ENCODE peak calls at places on chromosomes 7 and 10, in eight cellular contexts. U is small intestine; F is cardiac muscle cell; J is A549; V is right lobe of liver; Z is uterus; Q is sigmoid colon; B is CD8-positive, alpha-beta T cell. R is an unnamed sample.

GRCh38 chr10:110446954-110447608 is 50.6 kb upstream of the DUSP5 start:
- DNase-seq in Z (no peak), U (no peak), Q (peak; percentile 48), B (no peak), J (peak; percentile 41), F (peak; percentile 94), V (no peak), R (no peak)

GRCh38 chr10:89904755-89905154 is 203.4 kb downstream of the KIF20B start:
- DNase-seq in Z (no peak), U (no peak), B (no peak), F (peak; percentile 60), J (no peak), Q (no peak), V (no peak), R (no peak)

GRCh38 chr7:73702665-73703064 is 16.8 kb downstream of the STX1A start:
- DNase-seq in J (no peak), U (no peak), Z (no peak), Q (no peak), B (no peak), V (no peak), F (no peak), R (no peak)

GRCh38 chr10:29392376-29393021 is 103.6 kb downstream of the LYZL1 start:
- DNase-seq in B (no peak), J (peak; percentile 54), V (no peak), F (peak; percentile 64), Q (no peak), U (peak; percentile 40), Z (peak; percentile 38), R (no peak)

GRCh38 chr7:33108931-33109757 is at the start of gene RP9:
- DNase-seq in V (peak; percentile 74), B (peak; percentile 56), Z (peak; percentile 33), F (peak; percentile 70), Q (peak; percentile 77), U (peak; percentile 66), J (peak; percentile 77), R (peak; percentile 78)

GRCh38 chr10:1281402-1281782 is 225.2 kb downstream of the WDR37 start:
- DNase-seq in V (no peak), F (no peak), Q (no peak), B (no peak), J (no peak), Z (no peak), U (no peak), R (no peak)

GRCh38 chr7:134941185-134941900 is 45.0 kb upstream of the AGBL3 start:
- DNase-seq in V (no peak), Z (peak; percentile 39), F (peak; percentile 81), J (peak; percentile 38), U (no peak), Q (no peak), B (no peak), R (no peak)

GRCh38 chr7:107972075-107972482 is 30.9 kb downstream of the LAMB1 start:
- DNase-seq in Z (peak; percentile 80), J (no peak), U (no peak), V (no peak), B (no peak), Q (no peak), F (peak; percentile 99), R (no peak)

GRCh38 chr10:101686133-101686925 is 8.6 kb downstream of the FBXW4 start:
- DNase-seq in F (no peak), U (no peak), V (no peak), J (no peak), Z (no peak), B (no peak), Q (no peak), R (no peak)

GRCh38 chr7:32222251-32222900 is 152.2 kb upstream of the PDE1C start:
- DNase-seq in Z (no peak), F (no peak), J (no peak), Q (no peak), U (no peak), V (no peak), B (no peak), R (no peak)

GRCh38 chr10:13795653-13796555 is 209.1 kb downstream of the PRPF18 start:
- DNase-seq in F (no peak), Z (no peak), U (peak; percentile 51), V (no peak), B (no peak), J (no peak), Q (no peak), R (no peak)

GRCh38 chr7:63789378-63790176 is 209.1 kb upstream of the ZNF722 start:
- DNase-seq in J (no peak), F (no peak), Q (no peak), U (peak; percentile 0), B (no peak), Z (no peak), V (no peak), R (no peak)

GRCh38 chr10:113473851-113474250 is 79.0 kb upstream of the HABP2 start:
- DNase-seq in F (no peak), B (no peak), V (no peak), Q (no peak), Z (no peak), J (no peak), U (no peak), R (no peak)

GRCh38 chr7:131583430-131583829 is 27.0 kb upstream of the PODXL start:
- DNase-seq in Q (no peak), F (no peak), Z (no peak), B (no peak), V (no peak), U (no peak), J (no peak), R (no peak)

GRCh38 chr7:34086064-34086463 is 180.7 kb downstream of the BMPER start:
- DNase-seq in Z (no peak), J (no peak), F (no peak), Q (no peak), V (no peak), U (no peak), B (no peak), R (no peak)

GRCh38 chr7:18724311-18724710 is 228.8 kb downstream of the HDAC9 start:
- DNase-seq in F (no peak), Q (no peak), B (no peak), V (no peak), Z (no peak), U (no peak), J (no peak), R (no peak)

GRCh38 chr7:51303142-51303525 is 13.5 kb downstream of the COBL start:
- DNase-seq in V (no peak), U (no peak), Q (no peak), F (no peak), J (no peak), B (no peak), Z (no peak), R (no peak)

GRCh38 chr7:98617051-98617959 is at the start of gene NPTX2:
- DNase-seq in Q (no peak), V (peak; percentile 70), F (peak; percentile 53), J (no peak), U (no peak), B (no peak), Z (no peak), R (no peak)

GRCh38 chr7:20514364-20514763 is 101.1 kb upstream of the ABCB5 start:
- DNase-seq in Q (peak; percentile 68), F (peak; percentile 80), B (no peak), Z (no peak), U (peak; percentile 35), V (no peak), J (no peak), R (no peak)

GRCh38 chr10:99394256-99394655 is 36.2 kb downstream of the GOT1 start:
- DNase-seq in V (no peak), J (no peak), B (no peak), Z (no peak), F (no peak), U (no peak), Q (no peak), R (no peak)

GRCh38 chr10:131431541-131431940 is 120.0 kb upstream of the TCERG1L start:
- DNase-seq in Q (no peak), B (no peak), V (no peak), F (no peak), J (no peak), Z (no peak), U (no peak), R (no peak)

GRCh38 chr7:79298145-79298760 is 155.2 kb downstream of the MAGI2 start:
- DNase-seq in B (no peak), Q (no peak), Z (peak; percentile 11), F (peak; percentile 80), V (no peak), J (peak; percentile 68), U (peak; percentile 33), R (no peak)

GRCh38 chr10:128211953-128212727 is 85.9 kb upstream of the MKI67 start:
- DNase-seq in V (peak; percentile 88), F (peak; percentile 75), J (peak; percentile 79), Q (peak; percentile 85), B (peak; percentile 68), U (peak; percentile 81), Z (peak; percentile 52), R (peak; percentile 75)

GRCh38 chr7:137689761-137690160 is 157.0 kb downstream of the DGKI start:
- DNase-seq in Q (no peak), F (no peak), B (no peak), Z (no peak), V (no peak), J (no peak), U (no peak), R (no peak)
- H3K4me1 ChIP-seq in Q (no peaks in the 10 kb centered on the region), F (no peaks in the 10 kb centered on the region), B (no peaks in the 10 kb centered on the region), Z (peaks cover 7% of the 10 kb centered on the region), V (no peaks in the 10 kb centered on the region), J (no peaks in the 10 kb centered on the region), U (no peaks in the 10 kb centered on the region), R (no peaks in the 10 kb centered on the region)

DNA sequence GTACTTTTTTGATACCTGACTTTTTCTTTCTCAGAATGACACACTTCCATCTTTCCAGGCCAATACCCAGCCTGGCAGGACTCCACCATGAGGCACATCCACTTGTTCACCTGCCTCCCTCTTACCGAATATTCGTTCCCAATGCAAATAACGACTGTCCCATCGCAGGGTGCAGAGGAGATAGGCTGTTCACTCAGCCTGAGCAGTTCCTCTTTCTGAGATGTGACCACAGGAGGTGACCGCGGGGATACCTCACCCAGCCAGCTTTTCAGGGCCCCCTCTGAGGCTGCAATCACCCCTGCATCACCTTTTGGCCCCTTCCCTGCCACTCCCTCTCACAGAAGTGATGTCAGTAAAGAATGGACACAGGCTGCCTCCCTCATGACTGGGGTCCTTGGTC is 28.3 kb downstream of the PTPRN2 start:
- DNase-seq in Q (no peak), V (no peak), Z (no peak), U (no peak), J (no peak), F (no peak), B (no peak), R (no peak)
- H3K4me3 ChIP-seq in Q (no peak overlapping the region), V (no peak overlapping the region), Z (no peak overlapping the region), U (no peak overlapping the region), J (no peak overlapping the region), F (no peak overlapping the region), B (no peak overlapping the region), R (no peak overlapping the region)

GRCh38 chr7:92794386-92794785 is 42.0 kb downstream of the CDK6 start:
- DNase-seq in F (no peak), B (no peak), Q (no peak), Z (no peak), U (no peak), J (no peak), V (no peak), R (no peak)
- H3K4me1 ChIP-seq in F (peaks cover 3% of the 10 kb centered on the region), B (no peaks in the 10 kb centered on the region), Q (peaks cover 34% of the 10 kb centered on the region), Z (no peaks in the 10 kb centered on the region), U (peaks cover 7% of the 10 kb centered on the region), J (peaks cover 86% of the 10 kb centered on the region), V (no peaks in the 10 kb centered on the region), R (peaks cover 20% of the 10 kb centered on the region)

DNA sequence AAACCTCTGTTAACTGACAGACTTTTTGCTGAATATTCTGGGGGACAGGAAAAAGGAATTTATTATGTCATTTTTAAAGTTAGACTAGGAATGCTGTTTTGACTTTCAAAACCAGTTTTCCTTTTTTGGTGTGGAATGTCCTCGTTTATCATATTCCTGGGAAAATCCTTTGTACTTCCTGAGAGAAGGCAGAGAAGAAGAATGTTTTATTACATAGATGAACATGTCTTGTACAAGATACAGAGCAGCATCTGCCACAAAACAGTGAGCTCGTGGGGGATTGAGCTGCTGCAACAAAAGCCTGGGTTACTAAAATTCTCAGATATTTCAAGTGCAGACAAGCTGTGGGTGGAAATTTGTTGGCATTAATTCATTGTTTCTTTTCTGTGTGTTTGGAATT is 20.2 kb downstream of the MCU start:
- DNase-seq in Q (no peak), V (no peak), Z (peak; percentile 29), J (no peak), F (peak; percentile 79), B (no peak), U (no peak), R (no peak)
- H3K4me3 ChIP-seq in Q (no peak overlapping the region), V (no peak overlapping the region), Z (no peak overlapping the region), J (no peak overlapping the region), F (no peak overlapping the region), B (no peak overlapping the region), U (no peak overlapping the region), R (no peak overlapping the region)

R was measured in CD8-positive, alpha-beta memory T cell.